ENCODE peak calls at places on chromosomes 16 and 17, in six cellular contexts. B is GM23248, X is neural progenitor cell, T is PC-3, A is SK-N-SH, P is HCT116. K is an unnamed sample.

GRCh38 chr16:55189179-55189578 is 134.8 kb upstream of the IRX6 start:
- DNase-seq in B (no peak), X (no peak), T (no peak), A (no peak), P (no peak), K (no peak)

GRCh38 chr16:85415196-85415988 is 197.7 kb upstream of the GSE1 start:
- DNase-seq in B (no peak), X (no peak), T (no peak), A (peak; percentile 69), P (no peak), K (no peak)

GRCh38 chr16:60553316-60553801 is 1482.9 kb downstream of the CDH8 start:
- DNase-seq in B (no peak), X (peak; percentile 77), T (no peak), A (no peak), P (no peak), K (no peak)

GRCh38 chr16:87392823-87393679 is 915 bp downstream of the MAP1LC3B start:
- DNase-seq in B (peak; percentile 80), X (peak; percentile 68), T (peak; percentile 36), A (peak; percentile 69), P (no peak), K (peak; percentile 19)

GRCh38 chr17:17694229-17695081 is 13.2 kb downstream of the RAI1 start:
- DNase-seq in B (peak; percentile 85), X (peak; percentile 90), T (peak; percentile 78), A (peak; percentile 95), P (no peak), K (peak; percentile 63)

GRCh38 chr16:70726869-70727494 is 41.1 kb upstream of the MTSS2 start:
- DNase-seq in B (no peak), X (no peak), T (no peak), A (no peak), P (no peak), K (no peak)

GRCh38 chr17:20896153-20896649 is 146.6 kb downstream of the USP22 start:
- DNase-seq in B (peak; percentile 7), X (no peak), T (no peak), A (no peak), P (no peak), K (no peak)

GRCh38 chr16:81261049-81261648 is 22.7 kb downstream of the BCO1 start:
- DNase-seq in B (peak; percentile 36), X (no peak), T (peak; percentile 55), A (peak; percentile 36), P (peak; percentile 29), K (no peak)

GRCh38 chr17:12756786-12757185 is 32.5 kb upstream of the ARHGAP44 start:
- DNase-seq in B (peak; percentile 35), X (no peak), T (no peak), A (no peak), P (no peak), K (no peak)

GRCh38 chr16:11333696-11334095 is 11.6 kb upstream of the RMI2 start:
- DNase-seq in B (peak; percentile 46), X (no peak), T (peak; percentile 74), A (no peak), P (no peak), K (no peak)

GRCh38 chr16:1606774-1607173 is 5.1 kb downstream of the IFT140 start:
- DNase-seq in B (no peak), X (no peak), T (no peak), A (no peak), P (no peak), K (no peak)

GRCh38 chr17:33667052-33667509 is 374.0 kb upstream of the ASIC2 start:
- DNase-seq in B (no peak), X (no peak), T (peak; percentile 16), A (no peak), P (no peak), K (peak; percentile 63)

GRCh38 chr16:58026705-58027340 is 1.3 kb downstream of the MMP15 start:
- DNase-seq in B (no peak), X (peak; percentile 66), T (no peak), A (peak; percentile 72), P (no peak), K (no peak)

GRCh38 chr16:1414532-1415265 is at the start of gene UNKL:
- DNase-seq in B (peak; percentile 74), X (peak; percentile 91), T (peak; percentile 41), A (peak; percentile 99), P (no peak), K (peak; percentile 87)

GRCh38 chr16:87346517-87347060 is 29.4 kb upstream of the C16orf95 start:
- DNase-seq in B (no peak), X (no peak), T (no peak), A (no peak), P (no peak), K (no peak)

GRCh38 chr16:83996481-83997252 is 28.6 kb downstream of the NECAB2 start:
- DNase-seq in B (no peak), X (no peak), T (no peak), A (no peak), P (no peak), K (no peak)

GRCh38 chr16:56369202-56369601 is 56.1 kb downstream of the AMFR start:
- DNase-seq in B (no peak), X (no peak), T (no peak), A (no peak), P (no peak), K (no peak)

GRCh38 chr16:83975646-83976260 is 7.7 kb downstream of the NECAB2 start:
- DNase-seq in B (no peak), X (no peak), T (no peak), A (no peak), P (no peak), K (no peak)

GRCh38 chr16:72189865-72190371 is 18.0 kb upstream of the PMFBP1 start:
- DNase-seq in B (peak; percentile 65), X (no peak), T (peak; percentile 27), A (no peak), P (no peak), K (no peak)

GRCh38 chr17:71921726-71922320 is 199.0 kb upstream of the SOX9 start:
- DNase-seq in B (peak; percentile 16), X (no peak), T (peak; percentile 60), A (no peak), P (no peak), K (no peak)

GRCh38 chr17:71919896-71920295 is 200.9 kb upstream of the SOX9 start:
- DNase-seq in B (no peak), X (no peak), T (no peak), A (no peak), P (no peak), K (no peak)

GRCh38 chr17:71922439-71922838 is 198.4 kb upstream of the SOX9 start:
- DNase-seq in B (peak; percentile 81), X (no peak), T (peak; percentile 98), A (no peak), P (no peak), K (peak; percentile 30)

GRCh38 chr17:71917715-71918114 is 203.1 kb upstream of the SOX9 start:
- DNase-seq in B (no peak), X (no peak), T (peak; percentile 82), A (no peak), P (no peak), K (no peak)

DNA sequence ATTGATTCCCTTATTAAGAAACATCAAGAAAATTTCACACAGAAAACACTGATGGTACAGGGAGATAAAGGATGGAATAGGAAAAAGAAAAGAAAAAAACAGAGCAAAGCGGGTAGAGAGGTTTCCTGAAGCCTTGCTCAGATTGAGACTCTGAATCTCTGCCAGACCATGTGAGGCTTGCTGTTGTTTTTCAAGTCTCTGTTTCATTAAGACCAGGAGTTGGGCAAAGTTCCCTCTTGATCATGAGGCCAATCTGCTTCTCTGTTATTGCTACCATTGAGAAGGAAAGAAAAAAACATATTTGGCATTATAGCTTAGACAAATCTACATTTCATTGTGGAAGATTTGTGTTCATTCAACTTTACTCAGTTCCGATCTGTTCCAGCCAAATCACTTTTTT is 201.6 kb upstream of the SOX9 start:
- DNase-seq in B (no peak), X (no peak), T (no peak), A (no peak), P (no peak), K (no peak)
- TF ChIP-seq EZH2phosphoT487 in B (no peak), X (no peak), T (no peak), A (no peak), P (no peak), K (no peak)

GRCh38 chr17:80712089-80712488 is 167.5 kb downstream of the RPTOR start:
- DNase-seq in B (no peak), X (no peak), T (no peak), A (no peak), P (no peak), K (no peak)

GRCh38 chr17:80708497-80708896 is 163.9 kb downstream of the RPTOR start:
- DNase-seq in B (no peak), X (no peak), T (no peak), A (no peak), P (no peak), K (no peak)

GRCh38 chr17:80710716-80711115 is 166.1 kb downstream of the RPTOR start:
- DNase-seq in B (no peak), X (no peak), T (no peak), A (no peak), P (no peak), K (no peak)

GRCh38 chr17:80706454-80706853 is 161.8 kb downstream of the RPTOR start:
- DNase-seq in B (no peak), X (no peak), T (no peak), A (no peak), P (no peak), K (no peak)

GRCh38 chr17:80709090-80709695 is 164.6 kb downstream of the RPTOR start:
- DNase-seq in B (no peak), X (no peak), T (no peak), A (no peak), P (no peak), K (no peak)
- H3K9ac ChIP-seq in B (no peak overlapping the region), X (no peak overlapping the region), T (no peak overlapping the region), A (no peak overlapping the region), P (no peak overlapping the region), K (no peak overlapping the region)

DNA sequence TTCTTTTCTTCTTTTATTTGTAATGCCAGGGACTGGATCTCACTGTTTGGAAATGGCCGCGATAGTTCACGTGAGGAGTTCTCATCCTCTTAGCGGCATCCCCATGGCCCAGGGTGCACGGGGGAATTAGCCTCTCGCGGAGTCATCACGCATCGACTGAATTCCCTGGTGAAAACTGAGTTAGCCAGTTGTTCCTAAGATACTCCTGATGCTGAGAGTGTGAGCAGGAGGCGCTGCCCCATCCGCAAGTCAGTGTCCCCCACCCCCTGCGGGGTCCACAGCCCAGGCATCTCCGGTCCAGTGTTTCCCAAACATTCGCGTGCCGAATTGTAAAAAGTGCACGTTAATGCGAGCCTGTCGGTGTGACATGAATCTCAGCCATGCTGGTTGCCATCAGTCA is 277.2 kb downstream of the CPPED1 start:
- DNase-seq in B (no peak), X (no peak), T (no peak), A (no peak), P (no peak), K (no peak)
- TF ChIP-seq EZH2phosphoT487 in B (no peak), X (no peak), T (no peak), A (no peak), P (no peak), K (no peak)

DNA sequence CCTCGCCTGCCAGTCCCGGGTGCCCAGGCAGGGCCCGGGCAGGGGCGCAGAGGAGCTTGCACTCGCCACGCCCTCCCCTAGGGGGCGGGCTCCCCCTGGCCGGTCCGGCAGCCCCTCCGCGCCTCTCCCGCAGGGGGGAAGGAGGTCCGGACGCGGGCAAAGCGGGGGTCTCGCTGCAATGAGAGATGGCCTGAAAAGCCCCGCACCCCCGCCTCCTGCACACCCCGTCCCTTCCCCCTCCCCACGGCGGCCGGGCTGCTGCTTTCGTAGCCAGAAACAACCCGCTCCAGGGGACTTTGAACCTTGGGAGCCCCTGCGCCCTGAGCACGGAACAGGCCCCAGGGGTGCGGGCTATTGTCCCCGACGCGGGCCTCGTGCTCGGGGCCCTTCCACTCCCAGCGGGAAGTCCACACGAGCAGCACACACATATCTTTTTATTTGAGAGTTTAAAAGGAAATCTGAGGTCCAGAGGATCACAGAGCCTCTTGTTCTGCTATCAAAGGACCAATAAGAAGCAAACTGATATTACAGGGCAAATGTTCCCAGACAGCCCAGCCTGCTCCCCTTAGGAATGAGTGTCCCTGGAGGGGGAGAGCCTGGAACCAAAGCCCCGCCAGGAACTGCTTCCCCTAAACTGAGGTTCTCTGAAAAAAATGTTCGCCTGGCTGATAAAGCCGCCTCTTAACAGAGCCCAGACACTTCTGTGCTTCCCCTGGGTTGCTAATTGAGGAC is 5.8 kb upstream of the CBX4 start:
- DNase-seq in B (peak; percentile 58), X (peak; percentile 85), T (peak; percentile 63), A (peak; percentile 98), P (no peak), K (peak; percentile 36)
- H3K9ac ChIP-seq in B (peak overlapping the region; percentile 18), X (no peak overlapping the region), T (no peak overlapping the region), A (no peak overlapping the region), P (peak overlapping the region; percentile 56), K (no peak overlapping the region)